ENCODE peak calls at places on chromosome X, in five cellular contexts. N is left lung, A is HT1080, V is ascending aorta, O is foreskin fibroblast. G is an unnamed sample.
A peak's percentile ranks its signal among the peaks of the same experiment; 100 is the strongest.

GRCh38 chrX:68750316-68750715 is 78.5 kb upstream of the EFNB1 start:
- DNase-seq in N (no peak), V (no peak), A (no peak), O (no peak), G (no peak)

GRCh38 chrX:69286546-69286906 is 121.3 kb upstream of the PJA1 start:
- DNase-seq in A (no peak), V (no peak), N (no peak), O (no peak), G (no peak)

GRCh38 chrX:105894721-105895120 is 72.4 kb downstream of the NRK start:
- DNase-seq in O (no peak), N (no peak), A (no peak), V (no peak), G (no peak)

GRCh38 chrX:154401045-154401799 is 3.0 kb downstream of the RPL10 start:
- DNase-seq in N (no peak), A (peak; percentile 70), V (peak; percentile 57), O (peak; percentile 50), G (no peak)

GRCh38 chrX:124805486-124805885 is 459.1 kb downstream of the SH2D1A start:
- DNase-seq in N (peak; percentile 6), O (no peak), V (no peak), A (no peak), G (no peak)

GRCh38 chrX:110569506-110569905 is 210.9 kb downstream of the RTL9 start:
- DNase-seq in O (peak; percentile 70), N (no peak), A (peak; percentile 61), V (no peak), G (no peak)

GRCh38 chrX:19805054-19805690 is 82.2 kb downstream of the SH3KBP1 start:
- DNase-seq in A (no peak), N (no peak), V (no peak), O (peak; percentile 37), G (no peak)

GRCh38 chrX:39946822-39947221 is 150.9 kb downstream of the BCOR start:
- DNase-seq in O (peak; percentile 72), V (no peak), A (peak; percentile 92), N (no peak), G (no peak)

GRCh38 chrX:150719641-150720040 is 26.4 kb downstream of the MTMR1 start:
- DNase-seq in O (no peak), V (no peak), A (no peak), N (no peak), G (no peak)

GRCh38 chrX:7076245-7076661 is 71.3 kb upstream of the STS start:
- DNase-seq in V (no peak), O (no peak), N (no peak), A (no peak), G (no peak)

GRCh38 chrX:124736553-124737240 is 390.3 kb downstream of the SH2D1A start:
- DNase-seq in O (no peak), V (no peak), N (peak; percentile 33), A (no peak), G (peak; percentile 19)

GRCh38 chrX:131675596-131676194 is 131.8 kb downstream of the OR13H1 start:
- DNase-seq in O (peak; percentile 15), A (peak; percentile 31), N (no peak), V (no peak), G (peak; percentile 10)

GRCh38 chrX:152798945-152799344 is 29.5 kb upstream of the MAGEA6 start:
- DNase-seq in V (no peak), N (no peak), A (no peak), O (no peak), G (no peak)

GRCh38 chrX:9907645-9908387 is 59.3 kb upstream of the CLDN34 start:
- DNase-seq in N (no peak), O (peak; percentile 74), A (peak; percentile 95), V (no peak), G (no peak)

GRCh38 chrX:11351375-11352295 is 58.4 kb downstream of the AMELX start:
- DNase-seq in V (peak; percentile 63), A (peak; percentile 36), N (no peak), O (peak; percentile 74), G (no peak)

GRCh38 chrX:38150993-38151392 is 69.7 kb downstream of the SRPX start:
- DNase-seq in A (no peak), N (no peak), V (no peak), O (no peak), G (no peak)

GRCh38 chrX:37873220-37873619 is 25.8 kb upstream of the DYNLT3 start:
- DNase-seq in V (no peak), A (no peak), O (no peak), N (no peak), G (no peak)

GRCh38 chrX:116436358-116436816 is at the start of gene SLC6A14:
- DNase-seq in A (no peak), N (peak; percentile 63), V (no peak), O (no peak), G (peak; percentile 1)

G was measured in nephron progenitor cell.